ENCODE peak calls at places on chromosome 5, in eight cellular contexts. C, E, I, N, J, H, B and K are unnamed samples.

GRCh38 chr5:163505475-163506457 is at the start of gene MAT2B:
- DNase-seq in C (peak), E (peak), I (peak), N (peak), J (peak), H (peak), B (peak), K (peak)

GRCh38 chr5:16265141-16265540 is 85.5 kb upstream of the MARCHF11 start:
- DNase-seq in C (no peak), E (no peak), I (no peak), N (no peak), J (no peak), H (no peak), B (no peak), K (no peak)

GRCh38 chr5:174837919-174838902 is 113.8 kb downstream of the MSX2 start:
- DNase-seq in C (peak), E (peak), I (no peak), N (peak), J (peak), H (no peak), B (no peak), K (peak)

GRCh38 chr5:6962256-6962655 is 249.0 kb downstream of the TENT4A start:
- DNase-seq in C (no peak), E (no peak), I (no peak), N (peak), J (no peak), H (no peak), B (no peak), K (peak)

GRCh38 chr5:132733499-132734148 is 3.7 kb downstream of the KIF3A start:
- DNase-seq in C (no peak), E (no peak), I (no peak), N (no peak), J (no peak), H (no peak), B (no peak), K (no peak)

GRCh38 chr5:77367733-77368132 is 124.4 kb downstream of the WDR41 start:
- DNase-seq in C (no peak), E (no peak), I (peak), N (peak), J (peak), H (no peak), B (no peak), K (no peak)

GRCh38 chr5:181140766-181141165 is 6.6 kb upstream of the OR2V2 start:
- DNase-seq in C (no peak), E (no peak), I (no peak), N (no peak), J (no peak), H (no peak), B (no peak), K (no peak)

GRCh38 chr5:143403607-143404415 is at the start of gene NR3C1:
- DNase-seq in C (peak), E (peak), I (peak), N (peak), J (no peak), H (peak), B (peak), K (peak)

GRCh38 chr5:15702102-15702501 is 202.1 kb downstream of the FBXL7 start:
- DNase-seq in C (no peak), E (peak), I (no peak), N (no peak), J (peak), H (no peak), B (no peak), K (no peak)

GRCh38 chr5:79074641-79075040 is 5.1 kb downstream of the BHMT2 start:
- DNase-seq in C (no peak), E (no peak), I (no peak), N (peak), J (no peak), H (no peak), B (no peak), K (no peak)

GRCh38 chr5:83472508-83473343 is 1.2 kb downstream of the VCAN start:
- DNase-seq in C (peak), E (peak), I (peak), N (no peak), J (no peak), H (peak), B (peak), K (peak)

GRCh38 chr5:4758550-4758949 is 381.6 kb upstream of the ADAMTS16 start:
- DNase-seq in C (no peak), E (no peak), I (no peak), N (no peak), J (no peak), H (no peak), B (no peak), K (no peak)

GRCh38 chr5:101424530-101425175 is 521.6 kb upstream of the ST8SIA4 start:
- DNase-seq in C (no peak), E (peak), I (no peak), N (peak), J (peak), H (no peak), B (no peak), K (no peak)

GRCh38 chr5:123882946-123883345 is 371.0 kb downstream of the CSNK1G3 start:
- DNase-seq in C (no peak), E (no peak), I (no peak), N (no peak), J (no peak), H (no peak), B (no peak), K (no peak)

DNA sequence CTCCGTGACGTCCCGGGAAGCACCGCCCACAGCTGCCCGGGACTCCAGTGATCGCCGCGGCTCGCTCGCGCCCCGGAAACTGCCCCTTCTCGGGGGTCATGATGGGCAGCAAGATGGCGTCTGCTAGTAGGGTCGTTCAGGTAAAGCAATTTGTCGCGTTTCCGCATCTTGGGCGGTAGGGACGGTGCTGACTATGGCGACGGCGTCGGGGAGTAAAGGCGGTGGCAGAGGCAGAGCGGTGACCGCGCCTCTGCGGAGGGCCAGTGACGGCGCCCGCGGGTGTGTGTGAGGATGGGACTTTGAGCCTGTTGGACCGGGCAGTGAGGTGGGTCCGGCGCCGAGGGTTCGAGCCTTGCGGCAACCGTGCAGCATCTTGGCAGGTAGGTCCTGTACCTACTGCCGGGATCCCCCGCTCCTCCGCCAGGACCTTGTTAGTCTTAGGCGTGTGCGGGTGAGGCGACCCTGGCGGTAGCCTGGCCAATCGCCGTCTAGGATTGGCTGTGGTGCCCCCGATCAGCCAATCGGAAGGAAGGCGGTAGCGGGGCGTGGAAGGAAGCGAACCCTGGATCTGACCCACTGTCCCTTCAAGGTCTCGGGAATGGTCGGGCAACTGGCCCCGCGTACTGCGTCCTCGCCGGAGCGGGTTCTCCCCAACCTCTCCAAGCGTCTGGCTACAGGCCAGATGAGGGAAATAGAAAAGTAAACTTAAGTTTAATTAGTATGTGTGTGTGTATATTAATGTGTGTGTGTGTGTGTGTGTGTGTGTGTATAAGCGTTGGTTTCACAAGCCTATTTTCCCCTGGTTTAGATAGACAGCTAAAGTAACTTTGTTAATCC is 16.7 kb upstream of the CDK7 start:
- DNase-seq in C (peak), E (peak), I (peak), N (peak), J (peak), H (peak), B (peak), K (peak)
- TF ChIP-seq CTCF in C (peak), E (peak), I (no peak), N (no peak), J (peak), H (no peak), B (peak), K (peak)

DNA sequence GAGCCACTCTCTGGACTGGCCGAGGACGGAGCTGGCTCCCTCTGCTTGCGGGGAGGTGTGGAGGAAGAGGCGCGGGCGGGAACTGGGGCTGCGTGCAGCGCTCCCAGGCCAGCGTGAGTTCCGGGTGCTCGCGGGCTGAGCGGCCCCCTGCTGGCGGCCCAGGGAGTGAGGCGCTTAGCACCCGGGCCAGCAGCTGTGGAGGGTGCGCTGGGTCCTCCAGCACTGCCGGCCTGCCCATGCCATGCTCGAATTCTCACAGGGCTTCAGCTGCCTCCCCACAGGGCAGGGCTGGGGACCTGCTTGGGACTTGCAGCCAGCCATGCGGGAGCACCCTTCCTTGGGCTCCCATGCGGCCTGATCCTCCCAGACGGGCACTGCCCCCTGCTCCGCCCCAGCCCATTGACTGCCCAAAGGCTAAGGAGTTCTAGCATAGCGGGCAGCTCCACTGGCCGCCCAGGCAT is 416.9 kb downstream of the MRPS30 start:
- DNase-seq in C (no peak), E (no peak), I (no peak), N (no peak), J (no peak), H (no peak), B (no peak), K (no peak)
- TF ChIP-seq CTCF in C (no peak), E (no peak), I (no peak), N (peak), J (no peak), H (no peak), B (no peak), K (peak)

DNA sequence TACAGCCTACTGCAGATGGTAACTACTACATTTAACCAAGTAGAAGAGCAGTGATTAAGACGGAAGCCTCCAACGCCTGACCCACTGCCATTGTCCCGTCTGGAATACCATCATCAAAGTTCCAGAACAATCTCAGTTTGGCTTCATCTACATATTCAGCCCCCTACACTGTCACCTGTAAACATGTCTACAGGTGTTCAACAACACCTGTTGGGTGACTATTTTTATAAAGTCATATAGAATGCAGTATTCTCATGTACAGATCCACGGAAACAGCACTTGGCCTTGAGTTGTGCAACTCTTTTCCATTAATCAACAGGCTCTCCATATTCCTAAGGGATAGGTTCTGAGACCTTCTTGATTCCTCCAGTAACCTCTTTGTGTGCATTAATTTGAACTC is 53.3 kb upstream of the AGXT2 start:
- DNase-seq in C (no peak), E (no peak), I (no peak), N (no peak), J (no peak), H (no peak), B (no peak), K (no peak)
- TF ChIP-seq CTCF in C (no peak), E (no peak), I (no peak), N (no peak), J (no peak), H (no peak), B (no peak), K (no peak)

GRCh38 chr5:91263898-91264297 is 119.2 kb downstream of the ARRDC3 start:
- DNase-seq in C (no peak), E (no peak), I (no peak), N (no peak), J (no peak), H (no peak), B (no peak), K (no peak)

GRCh38 chr5:91271999-91272398 is 111.1 kb downstream of the ARRDC3 start:
- DNase-seq in C (no peak), E (no peak), I (no peak), N (no peak), J (no peak), H (no peak), B (no peak), K (no peak)

GRCh38 chr5:91264311-91265051 is 118.6 kb downstream of the ARRDC3 start:
- DNase-seq in C (no peak), E (no peak), I (no peak), N (no peak), J (no peak), H (no peak), B (no peak), K (no peak)

GRCh38 chr5:91269198-91269597 is 113.9 kb downstream of the ARRDC3 start:
- DNase-seq in C (no peak), E (no peak), I (no peak), N (no peak), J (no peak), H (no peak), B (no peak), K (no peak)

DNA sequence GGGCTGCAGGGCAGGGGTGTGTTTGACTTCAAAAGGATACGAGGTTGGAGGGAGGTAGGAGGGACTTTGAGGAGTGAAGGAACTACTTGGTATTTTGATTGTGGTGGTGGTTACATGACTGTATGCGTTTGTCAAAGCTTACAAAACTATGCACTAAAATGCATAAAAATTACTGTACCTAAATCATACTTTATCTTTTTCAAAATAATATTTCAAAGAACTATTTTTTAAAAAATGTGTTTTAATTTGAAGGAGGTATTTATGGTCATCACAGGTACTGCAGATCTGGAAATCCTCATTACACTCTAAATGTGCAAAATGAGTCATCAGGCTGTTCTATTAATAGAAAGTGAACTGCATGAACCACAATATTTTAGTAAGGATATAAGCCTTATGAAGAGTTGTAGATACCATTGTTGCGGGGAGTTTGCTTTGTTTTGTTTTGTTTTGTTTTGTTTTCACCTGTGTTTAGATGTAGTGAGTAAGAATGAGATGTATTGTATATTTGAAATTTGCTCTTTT is 116.9 kb downstream of the ARRDC3 start:
- DNase-seq in C (no peak), E (peak), I (no peak), N (peak), J (no peak), H (no peak), B (no peak), K (no peak)
- TF ChIP-seq CTCF in C (peak), E (no peak), I (peak), N (peak), J (no peak), H (no peak), B (peak), K (no peak)

GRCh38 chr5:141199359-141200235 is at the start of gene PCDHB11:
- DNase-seq in C (no peak), E (no peak), I (no peak), N (peak), J (no peak), H (peak), B (no peak), K (no peak)
- TF ChIP-seq CTCF in C (no peak), E (no peak), I (no peak), N (peak), J (no peak), H (no peak), B (no peak), K (peak)

GRCh38 chr5:30040483-30041116 is 1152.9 kb upstream of the CDH6 start:
- DNase-seq in C (no peak), E (no peak), I (peak), N (peak), J (peak), H (no peak), B (no peak), K (peak)
- TF ChIP-seq CTCF in C (no peak), E (peak), I (peak), N (peak), J (peak), H (no peak), B (no peak), K (peak)